ENCODE peak calls at places on chromosome 17, in five cellular contexts. S, K, M, W and I are unnamed samples.

GRCh38 chr17:31575043-31575442 is 183.6 kb downstream of the RAB11FIP4 start:
- DNase-seq in S (no peak), K (no peak), M (no peak), W (no peak), I (no peak)

GRCh38 chr17:59963738-59964454 is 644 bp downstream of the RNFT1 start:
- DNase-seq in S (no peak), K (peak), M (peak), W (peak), I (no peak)

GRCh38 chr17:33522623-33523022 is 229.5 kb upstream of the ASIC2 start:
- DNase-seq in S (no peak), K (no peak), M (no peak), W (no peak), I (no peak)

GRCh38 chr17:49362723-49363117 is 670 bp upstream of the ZNF652 start:
- DNase-seq in S (no peak), K (peak), M (no peak), W (no peak), I (no peak)

GRCh38 chr17:17890773-17891759 is 54.3 kb upstream of the SREBF1 start:
- DNase-seq in S (no peak), K (peak), M (peak), W (peak), I (peak)

GRCh38 chr17:32626371-32626770 is 139.6 kb downstream of the CDK5R1 start:
- DNase-seq in S (no peak), K (no peak), M (no peak), W (no peak), I (no peak)

GRCh38 chr17:12316021-12316420 is 295.3 kb downstream of the MAP2K4 start:
- DNase-seq in S (no peak), K (no peak), M (no peak), W (no peak), I (no peak)

GRCh38 chr17:65455154-65455971 is 106.1 kb downstream of the AXIN2 start:
- DNase-seq in S (no peak), K (no peak), M (no peak), W (no peak), I (no peak)

GRCh38 chr17:49455226-49455968 is 39.7 kb upstream of the NGFR start:
- DNase-seq in S (no peak), K (no peak), M (no peak), W (no peak), I (no peak)

GRCh38 chr17:53571342-53571741 is 251.4 kb upstream of the KIF2B start:
- DNase-seq in S (no peak), K (no peak), M (peak), W (no peak), I (no peak)

GRCh38 chr17:19549746-19550623 is 16.3 kb downstream of the SLC47A1 start:
- DNase-seq in S (no peak), K (no peak), M (no peak), W (no peak), I (no peak)

GRCh38 chr17:21711182-21711581 is 18.9 kb downstream of the KCNJ18 start:
- DNase-seq in S (no peak), K (no peak), M (no peak), W (no peak), I (no peak)

GRCh38 chr17:1703063-1703462 is 7.1 kb downstream of the TLCD2 start:
- DNase-seq in S (no peak), K (no peak), M (no peak), W (no peak), I (peak)

GRCh38 chr17:18129041-18129502 is 20.5 kb downstream of the MYO15A start:
- DNase-seq in S (no peak), K (peak), M (peak), W (peak), I (no peak)

DNA sequence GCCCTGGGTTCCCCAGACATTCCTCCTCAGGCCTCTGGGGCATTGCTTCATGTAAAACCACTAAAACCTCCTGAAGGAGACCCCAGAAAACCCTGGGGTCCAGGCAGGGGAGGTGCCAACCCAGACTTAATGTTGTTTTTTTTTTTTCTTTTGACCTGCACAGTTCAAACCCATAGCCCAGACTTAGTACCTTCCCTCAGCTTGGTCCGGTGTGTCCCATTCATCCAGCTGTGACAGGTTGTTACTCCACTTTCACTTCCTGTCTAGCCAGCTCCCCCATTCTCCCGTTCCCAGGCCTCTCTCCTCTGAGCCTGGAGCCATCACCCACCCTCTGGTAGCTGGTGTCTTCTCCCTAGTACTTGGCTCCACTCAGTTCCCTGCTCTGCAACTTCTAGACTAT is 4.8 kb downstream of the CDR2L start:
- DNase-seq in S (no peak), K (peak), M (no peak), W (no peak), I (no peak)
- H3K27ac ChIP-seq in S (peak), K (peak), M (no peak), W (peak), I (no peak)

DNA sequence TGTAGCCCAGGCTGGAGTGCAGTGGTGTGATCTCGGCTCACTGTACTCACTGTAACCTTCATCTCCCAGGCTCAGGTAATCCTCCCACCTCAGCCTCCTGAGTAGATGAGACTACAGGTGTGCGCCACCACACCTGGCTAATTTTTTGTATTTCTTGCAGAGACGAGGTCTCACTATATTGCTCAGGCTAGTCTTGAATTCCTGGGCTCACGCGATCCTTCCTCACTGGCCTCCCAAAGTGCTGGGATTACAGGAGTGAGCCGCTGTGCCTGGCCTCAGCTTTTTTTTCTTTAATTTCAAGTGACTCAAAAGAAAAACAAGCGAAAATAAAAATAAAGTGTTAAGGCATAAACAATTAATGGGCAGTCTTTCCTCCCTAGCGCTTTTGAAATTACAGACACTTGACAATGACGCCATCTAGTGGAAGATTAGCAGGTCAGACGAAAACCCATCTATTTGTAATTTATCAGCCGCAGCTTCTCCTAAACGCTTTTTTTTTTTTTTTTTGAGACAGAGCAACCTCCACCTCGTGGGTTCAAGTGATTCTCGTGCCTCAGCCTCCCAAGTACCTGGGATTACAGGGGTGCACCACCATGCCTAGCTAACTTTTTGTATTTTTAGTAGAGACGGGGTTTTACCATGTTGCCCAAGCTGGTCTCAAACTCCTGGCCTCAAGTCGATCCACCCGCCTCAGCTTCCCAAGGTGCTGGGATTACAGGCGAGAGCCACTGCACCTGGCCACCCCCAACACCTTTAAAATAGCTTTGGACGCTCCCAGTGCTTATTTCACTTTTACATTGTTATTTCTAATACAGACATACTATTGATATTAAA is 28.1 kb upstream of the PECAM1 start:
- DNase-seq in S (no peak), K (peak), M (peak), W (no peak), I (peak)
- H3K27ac ChIP-seq in S (no peak), K (no peak), M (no peak), W (peak), I (no peak)

GRCh38 chr17:76501827-76502307 is 644 bp upstream of the RHBDF2 start:
- DNase-seq in S (no peak), K (peak), M (no peak), W (no peak), I (no peak)

GRCh38 chr17:76498886-76499667 is 2.1 kb downstream of the RHBDF2 start:
- DNase-seq in S (no peak), K (peak), M (no peak), W (no peak), I (peak)

GRCh38 chr17:76500745-76501017 is 542 bp downstream of the RHBDF2 start:
- DNase-seq in S (no peak), K (no peak), M (no peak), W (no peak), I (no peak)

GRCh38 chr17:76501018-76501826 is at the start of gene RHBDF2:
- DNase-seq in S (no peak), K (peak), M (peak), W (peak), I (peak)

GRCh38 chr17:76500074-76500744 is 1.0 kb downstream of the RHBDF2 start:
- DNase-seq in S (no peak), K (peak), M (no peak), W (no peak), I (no peak)
- H3K27ac ChIP-seq in S (peak), K (peak), M (no peak), W (peak), I (no peak)

GRCh38 chr17:7838291-7839075 is 4.5 kb downstream of the KDM6B start:
- DNase-seq in S (no peak), K (peak), M (peak), W (peak), I (no peak)
- H3K27ac ChIP-seq in S (peak), K (peak), M (peak), W (peak), I (no peak)

DNA sequence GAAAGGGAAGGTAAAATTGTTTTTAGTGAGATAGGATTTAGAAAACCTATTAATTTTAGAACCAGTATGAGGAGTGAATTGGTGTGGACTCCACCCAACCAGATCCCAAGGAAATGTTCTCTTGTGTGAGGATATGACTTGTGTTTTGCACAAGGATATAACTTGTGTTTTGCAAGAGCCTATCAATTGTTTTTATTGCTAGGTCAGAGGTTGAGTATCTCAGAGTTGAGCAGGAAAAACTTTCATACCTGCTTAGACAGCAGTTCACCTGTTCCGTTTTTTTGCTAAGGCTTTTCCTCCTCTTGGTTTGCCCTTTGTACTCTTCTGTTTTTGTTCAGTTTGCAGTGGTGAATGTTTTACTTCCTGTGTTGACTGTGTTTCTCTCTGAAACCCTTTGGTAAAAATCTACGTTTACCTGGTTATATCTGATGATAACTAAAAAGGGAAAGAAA is 5.1 kb downstream of the NBR1 start:
- DNase-seq in S (no peak), K (no peak), M (no peak), W (no peak), I (no peak)
- H3K27ac ChIP-seq in S (no peak), K (peak), M (peak), W (no peak), I (no peak)

DNA sequence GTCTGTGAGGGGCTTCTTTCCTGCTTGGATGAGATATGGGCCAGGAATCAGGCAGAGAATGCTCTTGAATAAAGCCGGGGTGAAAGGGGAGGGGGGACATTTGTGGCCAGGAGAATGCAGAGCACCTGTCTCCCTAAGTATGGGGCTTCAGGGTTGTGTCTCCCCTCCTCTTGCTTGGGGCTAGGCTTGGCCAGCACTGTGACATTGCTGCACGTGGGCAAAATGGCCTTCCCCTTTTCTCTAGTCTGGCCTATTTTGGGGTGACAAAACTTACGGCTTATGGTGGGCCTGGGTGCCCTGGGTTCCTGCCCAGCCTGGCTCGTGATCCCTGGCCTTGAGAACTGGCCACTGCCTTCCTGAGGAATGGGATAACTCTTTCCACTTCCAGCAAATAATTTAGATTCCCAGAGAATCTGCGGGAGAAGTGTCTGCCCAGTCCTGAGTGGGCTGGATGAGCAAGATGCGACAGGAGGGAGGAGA is 5.6 kb downstream of the NFE2L1 start:
- DNase-seq in S (no peak), K (no peak), M (no peak), W (no peak), I (no peak)
- H3K27ac ChIP-seq in S (peak), K (no peak), M (no peak), W (peak), I (no peak)

GRCh38 chr17:78175643-78175981 is 7.2 kb downstream of the SYNGR2 start:
- DNase-seq in S (no peak), K (no peak), M (no peak), W (no peak), I (no peak)
- H3K27ac ChIP-seq in S (peak), K (peak), M (no peak), W (peak), I (no peak)

GRCh38 chr17:30236297-30236624 is 764 bp upstream of the SLC6A4 start:
- DNase-seq in S (no peak), K (no peak), M (no peak), W (no peak), I (no peak)

GRCh38 chr17:30235386-30236296 is at the start of gene SLC6A4:
- DNase-seq in S (no peak), K (peak), M (peak), W (no peak), I (no peak)

GRCh38 chr17:30237296-30238002 is 2.0 kb upstream of the SLC6A4 start:
- DNase-seq in S (no peak), K (no peak), M (no peak), W (no peak), I (no peak)

GRCh38 chr17:30238003-30238344 is 2.5 kb upstream of the SLC6A4 start:
- DNase-seq in S (no peak), K (no peak), M (no peak), W (no peak), I (no peak)

GRCh38 chr17:30236807-30237206 is 1.3 kb upstream of the SLC6A4 start:
- DNase-seq in S (no peak), K (peak), M (peak), W (peak), I (no peak)
- H3K27ac ChIP-seq in S (no peak), K (no peak), M (no peak), W (no peak), I (no peak)

GRCh38 chr17:37134050-37134449 is 185.3 kb downstream of the AATF start:
- DNase-seq in S (no peak), K (no peak), M (no peak), W (no peak), I (no peak)
- H3K27ac ChIP-seq in S (no peak), K (no peak), M (no peak), W (no peak), I (no peak)

DNA sequence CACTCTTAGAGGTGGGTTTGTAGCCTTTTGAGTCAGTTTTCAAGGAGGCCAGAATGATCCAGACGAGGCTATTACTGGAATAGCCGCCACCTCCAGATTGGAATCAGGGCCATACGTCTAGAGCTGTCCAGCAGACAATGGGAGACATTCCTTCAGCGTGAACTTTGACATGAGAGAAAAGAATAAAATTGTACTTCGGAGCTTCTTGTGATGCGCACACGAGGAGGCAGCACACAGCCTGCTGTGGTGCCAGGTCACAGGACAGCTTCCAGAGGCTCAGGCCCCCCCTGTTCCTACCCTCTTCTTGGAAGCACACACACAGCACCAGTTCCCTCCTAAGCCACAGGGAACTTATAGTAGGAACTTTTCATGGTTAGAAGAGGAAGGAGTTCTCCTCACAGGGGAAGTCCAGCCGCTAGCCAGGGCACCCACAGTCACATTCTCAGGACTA is 81.0 kb downstream of the VPS53 start:
- DNase-seq in S (no peak), K (peak), M (no peak), W (no peak), I (no peak)
- H3K27ac ChIP-seq in S (no peak), K (no peak), M (no peak), W (peak), I (no peak)